ENCODE peak calls at places on chromosome 10, in five cellular contexts. Q, V, D, S and O are unnamed samples.

GRCh38 chr10:34438741-34439140 is 376.4 kb downstream of the PARD3 start:
- DNase-seq in D (no peak), S (no peak), Q (no peak), V (no peak), O (no peak)

GRCh38 chr10:123666318-123667291 is at the start of gene GPR26:
- DNase-seq in V (no peak), D (no peak), Q (no peak), S (no peak), O (no peak)

GRCh38 chr10:117441366-117441765 is 66.1 kb upstream of the PDZD8 start:
- DNase-seq in S (no peak), D (no peak), Q (no peak), V (no peak), O (no peak)

GRCh38 chr10:73495226-73495883 is 469 bp downstream of the PPP3CB start:
- DNase-seq in D (peak), Q (peak), V (peak), S (peak), O (peak)

GRCh38 chr10:18164771-18165361 is 24.6 kb downstream of the CACNB2 start:
- DNase-seq in Q (no peak), V (peak), S (no peak), D (peak), O (no peak)

GRCh38 chr10:50990568-50991495 is 83.5 kb upstream of the PRKG1 start:
- DNase-seq in D (peak), V (peak), S (no peak), Q (no peak), O (peak)

GRCh38 chr10:36676321-36677169 is 448.9 kb upstream of the ANKRD30A start:
- DNase-seq in Q (no peak), D (peak), S (no peak), V (peak), O (no peak)

GRCh38 chr10:69863580-69863979 is 61.9 kb downstream of the COL13A1 start:
- DNase-seq in D (peak), V (peak), Q (no peak), S (no peak), O (peak)